ENCODE peak calls at places on chromosomes 6 and 20, in four cellular contexts. One of them, this sample, is unnamed.

GRCh38 chr6:165718486-165718885 is 55.4 kb upstream of the PDE10A start:
- DNase-seq in A549: no peak
- DNase-seq in sigmoid colon: no peak
- DNase-seq in tibial nerve: no peak
- DNase-seq in this sample: peak

GRCh38 chr6:140101367-140101766 is 726.9 kb upstream of the CITED2 start:
- DNase-seq in A549: no peak
- DNase-seq in sigmoid colon: no peak
- DNase-seq in tibial nerve: no peak
- DNase-seq in this sample: no peak

GRCh38 chr6:101716810-101717209 is 323.3 kb downstream of the GRIK2 start:
- DNase-seq in A549: no peak
- DNase-seq in sigmoid colon: no peak
- DNase-seq in tibial nerve: no peak
- DNase-seq in this sample: no peak

GRCh38 chr20:60254901-60255411 is 296.7 kb downstream of the CDH26 start:
- DNase-seq in A549: no peak
- DNase-seq in sigmoid colon: no peak
- DNase-seq in tibial nerve: no peak
- DNase-seq in this sample: no peak

GRCh38 chr20:51696304-51697118 is 71.7 kb downstream of the ATP9A start:
- DNase-seq in A549: no peak
- DNase-seq in sigmoid colon: no peak
- DNase-seq in tibial nerve: no peak
- DNase-seq in this sample: no peak

GRCh38 chr6:31402324-31403282 is 792 bp upstream of the MICA start:
- DNase-seq in A549: no peak
- DNase-seq in sigmoid colon: peak
- DNase-seq in tibial nerve: no peak
- DNase-seq in this sample: no peak

GRCh38 chr6:135995160-135995898 is 143.8 kb downstream of the PDE7B start:
- DNase-seq in A549: peak
- DNase-seq in sigmoid colon: no peak
- DNase-seq in tibial nerve: no peak
- DNase-seq in this sample: no peak

GRCh38 chr6:71349395-71349794 is 60.8 kb downstream of the OGFRL1 start:
- DNase-seq in A549: peak
- DNase-seq in sigmoid colon: no peak
- DNase-seq in tibial nerve: no peak
- DNase-seq in this sample: no peak

GRCh38 chr20:53077373-53078205 is 105.4 kb downstream of the TSHZ2 start:
- DNase-seq in A549: no peak
- DNase-seq in sigmoid colon: no peak
- DNase-seq in tibial nerve: no peak
- DNase-seq in this sample: no peak

GRCh38 chr20:44054849-44055248 is 132.1 kb downstream of the JPH2 start:
- DNase-seq in A549: no peak
- DNase-seq in sigmoid colon: peak
- DNase-seq in tibial nerve: no peak
- DNase-seq in this sample: no peak

GRCh38 chr20:19958923-19959322 is 58.2 kb upstream of the NAA20 start:
- DNase-seq in A549: no peak
- DNase-seq in sigmoid colon: peak
- DNase-seq in tibial nerve: no peak
- DNase-seq in this sample: no peak

GRCh38 chr20:60054716-60055371 is 96.6 kb downstream of the CDH26 start:
- DNase-seq in A549: no peak
- DNase-seq in sigmoid colon: peak
- DNase-seq in tibial nerve: no peak
- DNase-seq in this sample: no peak

GRCh38 chr6:40789143-40789764 is 202.1 kb upstream of the LRFN2 start:
- DNase-seq in A549: no peak
- DNase-seq in sigmoid colon: no peak
- DNase-seq in tibial nerve: no peak
- DNase-seq in this sample: no peak

GRCh38 chr6:34610819-34611477 is 54.8 kb upstream of the SPDEF start:
- DNase-seq in A549: peak
- DNase-seq in sigmoid colon: no peak
- DNase-seq in tibial nerve: no peak
- DNase-seq in this sample: no peak

GRCh38 chr6:36794704-36795065 is 44.6 kb downstream of the CPNE5 start:
- DNase-seq in A549: no peak
- DNase-seq in sigmoid colon: no peak
- DNase-seq in tibial nerve: no peak
- DNase-seq in this sample: no peak

GRCh38 chr20:58420798-58421496 is 31.9 kb downstream of the VAPB start:
- DNase-seq in A549: peak
- DNase-seq in sigmoid colon: no peak
- DNase-seq in tibial nerve: no peak
- DNase-seq in this sample: no peak

GRCh38 chr20:44756956-44757355 is 11.3 kb downstream of the KCNK15 start:
- DNase-seq in A549: no peak
- DNase-seq in sigmoid colon: no peak
- DNase-seq in tibial nerve: no peak
- DNase-seq in this sample: no peak

GRCh38 chr6:51120016-51120415 is 301.3 kb downstream of the TFAP2B start:
- DNase-seq in A549: no peak
- DNase-seq in sigmoid colon: no peak
- DNase-seq in tibial nerve: no peak
- DNase-seq in this sample: no peak

GRCh38 chr6:167661456-167662103 is 165.1 kb upstream of the AFDN start:
- DNase-seq in A549: no peak
- DNase-seq in sigmoid colon: no peak
- DNase-seq in tibial nerve: no peak
- DNase-seq in this sample: no peak

GRCh38 chr6:4732691-4733315 is 43.4 kb upstream of the CDYL start:
- DNase-seq in A549: peak
- DNase-seq in sigmoid colon: peak
- DNase-seq in tibial nerve: peak
- DNase-seq in this sample: peak

GRCh38 chr6:164347455-164347854 is 932.9 kb downstream of the QKI start:
- DNase-seq in A549: no peak
- DNase-seq in sigmoid colon: no peak
- DNase-seq in tibial nerve: no peak
- DNase-seq in this sample: no peak

GRCh38 chr6:22690446-22690845 is 121.1 kb downstream of the HDGFL1 start:
- DNase-seq in A549: no peak
- DNase-seq in sigmoid colon: no peak
- DNase-seq in tibial nerve: no peak
- DNase-seq in this sample: no peak

GRCh38 chr6:169646906-169647567 is 54.8 kb downstream of the WDR27 start:
- DNase-seq in A549: no peak
- DNase-seq in sigmoid colon: peak
- DNase-seq in tibial nerve: no peak
- DNase-seq in this sample: no peak

GRCh38 chr20:3414122-3414521 is 6.7 kb upstream of the DNAAF9 start:
- DNase-seq in A549: no peak
- DNase-seq in sigmoid colon: no peak
- DNase-seq in tibial nerve: no peak
- DNase-seq in this sample: no peak

GRCh38 chr6:150478651-150479498 is 110.1 kb downstream of the IYD start:
- DNase-seq in A549: no peak
- DNase-seq in sigmoid colon: no peak
- DNase-seq in tibial nerve: no peak
- DNase-seq in this sample: peak

GRCh38 chr6:95601133-95601532 is 23.8 kb downstream of the MANEA start:
- DNase-seq in A549: peak
- DNase-seq in sigmoid colon: no peak
- DNase-seq in tibial nerve: no peak
- DNase-seq in this sample: no peak

GRCh38 chr20:35739294-35740163 is 2.5 kb downstream of the RBM39 start:
- DNase-seq in A549: peak
- DNase-seq in sigmoid colon: no peak
- DNase-seq in tibial nerve: no peak
- DNase-seq in this sample: no peak

GRCh38 chr6:42093582-42094329 is 43.4 kb downstream of the TAF8 start:
- DNase-seq in A549: no peak
- DNase-seq in sigmoid colon: no peak
- DNase-seq in tibial nerve: no peak
- DNase-seq in this sample: no peak

GRCh38 chr6:157151029-157151428 is 172.3 kb downstream of the TMEM242 start:
- DNase-seq in A549: peak
- DNase-seq in sigmoid colon: no peak
- DNase-seq in tibial nerve: no peak
- DNase-seq in this sample: no peak

GRCh38 chr20:34200020-34200419 is 41.2 kb upstream of the ASIP start:
- DNase-seq in A549: no peak
- DNase-seq in sigmoid colon: no peak
- DNase-seq in tibial nerve: no peak
- DNase-seq in this sample: no peak

GRCh38 chr6:33607784-33608161 is 13.3 kb upstream of the ITPR3 start:
- DNase-seq in A549: peak
- DNase-seq in sigmoid colon: no peak
- DNase-seq in tibial nerve: no peak
- DNase-seq in this sample: no peak

GRCh38 chr6:55925292-55925691 is 49.9 kb upstream of the BMP5 start:
- DNase-seq in A549: peak
- DNase-seq in sigmoid colon: no peak
- DNase-seq in tibial nerve: no peak
- DNase-seq in this sample: no peak

GRCh38 chr20:64101731-64102621 is 5.4 kb downstream of the NPBWR2 start:
- DNase-seq in A549: peak
- DNase-seq in sigmoid colon: no peak
- DNase-seq in tibial nerve: no peak
- DNase-seq in this sample: no peak

GRCh38 chr20:17928633-17929311 is 39.8 kb downstream of the SNX5 start:
- DNase-seq in A549: no peak
- DNase-seq in sigmoid colon: no peak
- DNase-seq in tibial nerve: no peak
- DNase-seq in this sample: no peak

GRCh38 chr6:91088976-91089375 is 502.1 kb upstream of the MAP3K7 start:
- DNase-seq in A549: no peak
- DNase-seq in sigmoid colon: no peak
- DNase-seq in tibial nerve: no peak
- DNase-seq in this sample: no peak

GRCh38 chr6:90434096-90434495 is 137.5 kb upstream of the BACH2 start:
- DNase-seq in A549: peak
- DNase-seq in sigmoid colon: no peak
- DNase-seq in tibial nerve: no peak
- DNase-seq in this sample: no peak

GRCh38 chr6:27902335-27903314 is 9.6 kb downstream of the OR2B2 start:
- DNase-seq in A549: peak
- DNase-seq in sigmoid colon: peak
- DNase-seq in tibial nerve: peak
- DNase-seq in this sample: peak
- TF ChIP-seq EP300 in A549: no peak
- TF ChIP-seq EP300 in sigmoid colon: no peak
- TF ChIP-seq EP300 in tibial nerve: no peak
- TF ChIP-seq EP300 in this sample: no peak

GRCh38 chr20:62791301-62792181 is 4.7 kb upstream of the MRGBP start:
- DNase-seq in A549: peak
- DNase-seq in sigmoid colon: peak
- DNase-seq in tibial nerve: peak
- DNase-seq in this sample: no peak
- TF ChIP-seq EP300 in A549: no peak
- TF ChIP-seq EP300 in sigmoid colon: no peak
- TF ChIP-seq EP300 in tibial nerve: no peak
- TF ChIP-seq EP300 in this sample: no peak

GRCh38 chr6:39426057-39426592 is 103.6 kb upstream of the KCNK16 start:
- DNase-seq in A549: peak
- DNase-seq in sigmoid colon: no peak
- DNase-seq in tibial nerve: no peak
- DNase-seq in this sample: peak
- TF ChIP-seq EP300 in A549: no peak
- TF ChIP-seq EP300 in sigmoid colon: no peak
- TF ChIP-seq EP300 in tibial nerve: no peak
- TF ChIP-seq EP300 in this sample: no peak

GRCh38 chr6:147752686-147753418 is 244.4 kb downstream of the SAMD5 start:
- DNase-seq in A549: no peak
- DNase-seq in sigmoid colon: no peak
- DNase-seq in tibial nerve: no peak
- DNase-seq in this sample: no peak

GRCh38 chr6:147750420-147750819 is 241.9 kb downstream of the SAMD5 start:
- DNase-seq in A549: no peak
- DNase-seq in sigmoid colon: no peak
- DNase-seq in tibial nerve: no peak
- DNase-seq in this sample: no peak

GRCh38 chr6:147751232-147751631 is 242.7 kb downstream of the SAMD5 start:
- DNase-seq in A549: no peak
- DNase-seq in sigmoid colon: no peak
- DNase-seq in tibial nerve: no peak
- DNase-seq in this sample: no peak

GRCh38 chr6:147744012-147744411 is 235.5 kb downstream of the SAMD5 start:
- DNase-seq in A549: no peak
- DNase-seq in sigmoid colon: no peak
- DNase-seq in tibial nerve: no peak
- DNase-seq in this sample: no peak

DNA sequence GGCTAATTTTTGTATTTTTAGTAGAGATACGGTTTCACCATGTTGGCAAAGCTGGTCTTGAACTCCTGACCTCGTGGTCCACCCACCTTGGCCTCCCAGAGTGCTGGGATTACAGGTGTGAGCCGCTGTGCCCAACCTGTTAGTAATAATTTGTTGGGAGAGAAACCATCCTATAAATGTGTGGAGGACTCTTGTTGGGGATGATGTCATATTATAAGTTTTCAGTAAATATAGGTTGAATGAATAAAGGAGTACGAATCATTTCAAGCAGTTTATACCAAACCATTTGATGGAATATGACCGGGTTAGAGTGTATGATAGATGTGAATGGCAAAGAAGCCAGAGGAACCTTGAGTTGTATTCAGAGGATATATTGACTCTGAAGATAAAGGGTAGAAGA is 240.8 kb downstream of the SAMD5 start:
- DNase-seq in A549: no peak
- DNase-seq in sigmoid colon: no peak
- DNase-seq in tibial nerve: no peak
- DNase-seq in this sample: no peak
- TF ChIP-seq EP300 in A549: no peak
- TF ChIP-seq EP300 in sigmoid colon: no peak
- TF ChIP-seq EP300 in tibial nerve: no peak
- TF ChIP-seq EP300 in this sample: no peak

DNA sequence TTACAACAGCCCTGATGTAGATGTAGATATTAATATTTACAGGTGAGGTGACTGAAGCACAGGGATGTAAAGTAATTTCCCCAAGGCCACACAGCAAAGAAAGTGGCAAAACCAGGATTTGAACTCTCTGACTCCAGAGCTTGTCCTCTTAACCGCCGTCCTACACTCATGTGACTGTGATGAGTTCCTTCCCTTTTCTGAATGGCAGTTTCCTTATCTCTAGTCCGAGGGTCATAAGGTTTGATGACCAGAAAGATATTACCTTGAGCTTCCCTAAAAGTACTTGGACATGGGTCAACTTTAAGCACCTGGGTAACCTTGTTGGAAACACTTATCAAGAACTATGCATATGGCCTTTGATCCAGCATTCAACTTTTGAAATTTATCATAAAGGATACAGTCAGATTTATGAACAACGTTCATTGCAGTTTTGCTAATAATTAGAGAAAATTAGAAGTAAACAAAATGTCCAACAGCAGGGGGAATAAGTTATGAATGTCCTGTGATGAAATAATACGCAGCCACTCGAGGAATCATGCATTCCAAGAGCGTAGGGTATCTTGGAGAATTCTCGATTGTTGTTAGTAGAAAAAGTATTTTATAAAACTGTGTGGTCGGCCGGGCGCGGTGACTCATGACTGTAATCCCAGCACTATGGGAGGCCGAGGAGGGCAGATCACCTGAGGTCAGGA is 2.3 kb upstream of the TLDC2 start:
- DNase-seq in A549: no peak
- DNase-seq in sigmoid colon: no peak
- DNase-seq in tibial nerve: no peak
- DNase-seq in this sample: no peak
- TF ChIP-seq EP300 in A549: no peak
- TF ChIP-seq EP300 in sigmoid colon: no peak
- TF ChIP-seq EP300 in tibial nerve: no peak
- TF ChIP-seq EP300 in this sample: no peak